ENCODE peak calls at places on chromosomes 1 and 21, in five cellular contexts. M, N, E, Y and Q are unnamed samples.

GRCh38 chr1:227946624-227947424 is 908 bp downstream of the WNT9A start:
- DNase-seq in M (peak; percentile 73), N (peak; percentile 67), E (peak; percentile 43), Y (peak; percentile 93), Q (peak; percentile 77)

GRCh38 chr1:92538413-92539061 is 51.8 kb upstream of the GFI1 start:
- DNase-seq in M (no peak), N (no peak), E (no peak), Y (no peak), Q (no peak)

GRCh38 chr21:39363607-39364555 is 15.0 kb upstream of the HMGN1 start:
- DNase-seq in M (no peak), N (no peak), E (no peak), Y (no peak), Q (no peak)

GRCh38 chr1:3491291-3492246 is 37.1 kb downstream of the ARHGEF16 start:
- DNase-seq in M (peak; percentile 74), N (peak; percentile 81), E (peak; percentile 21), Y (peak; percentile 92), Q (peak; percentile 86)

GRCh38 chr1:226436472-226436854 is 28.6 kb upstream of the PARP1 start:
- DNase-seq in M (no peak), N (no peak), E (no peak), Y (no peak), Q (no peak)

GRCh38 chr1:116020668-116021272 is 44.5 kb downstream of the SLC22A15 start:
- DNase-seq in M (peak; percentile 71), N (peak; percentile 74), E (peak; percentile 18), Y (no peak), Q (peak; percentile 39)

GRCh38 chr21:44006017-44006624 is 6.0 kb upstream of the TRAPPC10 start:
- DNase-seq in M (no peak), N (no peak), E (peak; percentile 89), Y (no peak), Q (peak; percentile 28)

GRCh38 chr1:161195171-161195570 is 3.7 kb downstream of the ADAMTS4 start:
- DNase-seq in M (no peak), N (no peak), E (no peak), Y (no peak), Q (no peak)

GRCh38 chr1:55520861-55521260 is 305.7 kb upstream of the USP24 start:
- DNase-seq in M (no peak), N (no peak), E (no peak), Y (no peak), Q (no peak)

GRCh38 chr1:224762046-224762445 is 145.9 kb downstream of the CNIH3 start:
- DNase-seq in M (no peak), N (no peak), E (no peak), Y (peak; percentile 7), Q (no peak)

GRCh38 chr1:56375184-56375837 is 204.1 kb downstream of the PLPP3 start:
- DNase-seq in M (no peak), N (no peak), E (no peak), Y (no peak), Q (no peak)

GRCh38 chr1:31266547-31266946 is 26.9 kb upstream of the NKAIN1 start:
- DNase-seq in M (no peak), N (no peak), E (no peak), Y (peak; percentile 4), Q (no peak)

GRCh38 chr1:167105841-167106461 is 12.1 kb downstream of the STYXL2 start:
- DNase-seq in M (no peak), N (no peak), E (no peak), Y (no peak), Q (no peak)
- TF ChIP-seq CTCF in M (no peak), N (no peak), E (no peak), Y (no peak), Q (no peak)

DNA sequence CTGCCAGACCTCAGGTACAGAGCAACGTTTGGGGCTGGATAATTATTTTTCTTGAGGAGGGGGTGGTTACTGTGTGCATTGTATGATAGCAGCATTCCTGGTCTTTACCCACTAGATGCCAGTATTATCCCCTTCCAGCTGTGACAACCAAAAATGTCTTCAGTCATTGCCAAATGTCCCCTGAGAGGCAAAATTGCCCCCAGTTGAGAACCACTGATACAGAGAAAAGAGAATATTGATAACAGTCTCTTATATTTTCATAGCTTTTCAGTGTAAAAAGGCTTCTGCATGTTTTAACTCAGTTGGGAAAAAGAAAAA is 51.8 kb upstream of the SYT14 start:
- DNase-seq in M (no peak), N (no peak), E (no peak), Y (no peak), Q (no peak)
- TF ChIP-seq CTCF in M (no peak), N (no peak), E (peak; percentile 17), Y (peak; percentile 24), Q (no peak)

GRCh38 chr1:236140705-236141446 is 1.5 kb upstream of the GPR137B start:
- DNase-seq in M (no peak), N (no peak), E (no peak), Y (no peak), Q (no peak)

GRCh38 chr1:236141447-236142357 is 637 bp upstream of the GPR137B start:
- DNase-seq in M (no peak), N (peak; percentile 43), E (peak; percentile 52), Y (no peak), Q (peak; percentile 40)

GRCh38 chr1:236139495-236139894 is 2.8 kb upstream of the GPR137B start:
- DNase-seq in M (no peak), N (no peak), E (no peak), Y (no peak), Q (no peak)

GRCh38 chr1:236133802-236134201 is 8.5 kb upstream of the GPR137B start:
- DNase-seq in M (no peak), N (no peak), E (no peak), Y (no peak), Q (no peak)

GRCh38 chr1:236137285-236137852 is 5.0 kb upstream of the GPR137B start:
- DNase-seq in M (no peak), N (no peak), E (no peak), Y (no peak), Q (no peak)
- TF ChIP-seq CTCF in M (no peak), N (peak; percentile 38), E (no peak), Y (no peak), Q (no peak)

DNA sequence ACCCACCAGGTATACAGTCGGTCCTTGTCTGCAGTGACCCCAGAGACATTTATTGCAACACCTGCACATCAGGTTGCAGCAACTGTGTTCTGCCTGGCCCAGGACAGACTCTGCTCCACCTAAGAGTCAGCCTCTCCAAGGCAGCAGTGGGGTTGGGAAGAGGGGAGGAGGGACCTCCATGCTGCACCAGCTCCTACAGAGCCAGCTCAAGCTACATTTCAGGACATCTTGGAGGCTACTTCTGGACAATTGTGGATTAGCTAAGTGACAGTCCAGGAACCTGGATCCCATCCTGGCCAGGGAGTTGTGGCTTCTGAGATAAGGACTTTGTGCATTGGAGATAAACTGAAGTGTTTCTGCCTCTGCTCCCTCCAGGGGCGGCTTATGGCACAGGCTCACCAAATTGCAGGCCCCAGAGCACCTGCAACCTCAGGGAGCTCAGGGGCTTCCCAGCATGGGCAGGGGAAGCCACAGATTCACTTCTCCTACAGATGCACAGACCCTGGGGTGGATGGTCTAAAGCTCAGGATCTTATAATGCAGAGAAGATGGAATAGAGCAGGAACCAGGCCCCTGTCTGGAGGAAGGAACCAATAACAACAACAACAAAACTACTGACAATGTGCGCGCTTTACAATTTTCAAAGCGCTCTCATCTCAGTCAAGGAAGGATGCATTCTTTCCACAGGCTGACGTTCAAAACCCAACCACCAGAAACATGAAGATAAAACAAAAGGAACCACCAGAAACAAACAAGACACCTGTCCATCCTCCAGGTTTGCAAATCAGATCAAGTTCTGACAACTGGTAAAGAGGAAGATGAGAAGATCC is 120.8 kb upstream of the IRF2BP2 start:
- DNase-seq in M (no peak), N (no peak), E (no peak), Y (no peak), Q (no peak)
- TF ChIP-seq CTCF in M (no peak), N (peak; percentile 22), E (no peak), Y (no peak), Q (no peak)

DNA sequence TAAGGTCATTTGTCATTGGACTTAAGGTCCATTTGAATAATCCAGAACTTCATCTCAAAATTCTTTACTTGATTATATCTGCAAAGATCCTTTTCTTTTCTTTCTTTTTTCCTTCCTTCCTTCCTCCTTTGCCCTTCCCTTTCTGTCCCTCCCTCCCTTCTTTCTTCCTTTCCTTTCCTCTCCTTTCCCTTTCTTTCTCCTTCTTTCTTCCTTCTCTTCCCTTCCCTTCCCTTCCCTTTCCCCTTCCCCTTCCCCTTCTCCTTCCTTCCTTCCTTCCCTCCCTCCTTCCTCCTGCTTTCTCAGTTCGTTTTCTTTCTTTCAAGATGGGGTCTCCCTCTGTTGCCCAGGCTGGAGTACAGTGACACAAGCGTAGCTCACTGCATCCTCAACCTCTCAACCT is 35.5 kb downstream of the CA6 start:
- DNase-seq in M (no peak), N (no peak), E (no peak), Y (no peak), Q (no peak)
- TF ChIP-seq CTCF in M (no peak), N (no peak), E (no peak), Y (no peak), Q (no peak)

GRCh38 chr1:237672748-237673147 is 218.0 kb downstream of the ZP4 start:
- DNase-seq in M (no peak), N (peak; percentile 45), E (no peak), Y (no peak), Q (no peak)
- TF ChIP-seq CTCF in M (no peak), N (peak; percentile 75), E (no peak), Y (no peak), Q (peak; percentile 25)

GRCh38 chr1:223079498-223079897 is 63.5 kb downstream of the TLR5 start:
- DNase-seq in M (no peak), N (no peak), E (no peak), Y (no peak), Q (no peak)

GRCh38 chr1:223075834-223076233 is 67.2 kb downstream of the TLR5 start:
- DNase-seq in M (no peak), N (no peak), E (no peak), Y (no peak), Q (no peak)

GRCh38 chr1:223076382-223076781 is 66.7 kb downstream of the TLR5 start:
- DNase-seq in M (peak; percentile 49), N (no peak), E (no peak), Y (no peak), Q (peak; percentile 58)

GRCh38 chr1:223074901-223075300 is 68.1 kb downstream of the TLR5 start:
- DNase-seq in M (no peak), N (no peak), E (no peak), Y (no peak), Q (no peak)

GRCh38 chr1:223077434-223077833 is 65.6 kb downstream of the TLR5 start:
- DNase-seq in M (no peak), N (no peak), E (no peak), Y (no peak), Q (peak; percentile 50)
- TF ChIP-seq CTCF in M (no peak), N (no peak), E (no peak), Y (no peak), Q (peak; percentile 17)